ENCODE peak calls at places on chromosome 9, in five cellular contexts. S is tibial nerve, D is IMR-90, B is pancreas, C is cardiac muscle cell. O is an unnamed sample.
A peak's percentile ranks its signal among the peaks of the same experiment; 100 is the strongest.

GRCh38 chr9:19788614-19789271 is at the start of gene SLC24A2:
- DNase-seq in B (no peak), S (no peak), C (peak; percentile 19), D (no peak), O (no peak)

GRCh38 chr9:73780916-73781315 is 629.3 kb downstream of the ANXA1 start:
- DNase-seq in B (no peak), S (no peak), C (peak; percentile 93), D (no peak), O (no peak)

GRCh38 chr9:89145086-89145485 is 33.5 kb downstream of the SHC3 start:
- DNase-seq in C (peak; percentile 49), B (no peak), D (peak; percentile 26), S (no peak), O (no peak)

GRCh38 chr9:34956648-34957047 is 1.4 kb upstream of the PHF24 start:
- DNase-seq in B (no peak), D (no peak), S (no peak), C (no peak), O (no peak)

GRCh38 chr9:26219961-26220360 is 541.7 kb upstream of the TUSC1 start:
- DNase-seq in C (peak; percentile 20), S (no peak), B (no peak), D (no peak), O (no peak)

GRCh38 chr9:18778846-18779245 is 254.2 kb downstream of the SAXO1 start:
- DNase-seq in S (no peak), C (no peak), D (no peak), B (no peak), O (no peak)

GRCh38 chr9:128215491-128216404 is 12.6 kb downstream of the DNM1 start:
- DNase-seq in D (peak; percentile 84), B (peak; percentile 28), S (no peak), C (peak; percentile 75), O (no peak)

GRCh38 chr9:117516676-117517632 is 102.1 kb upstream of the ASTN2 start:
- DNase-seq in D (no peak), B (no peak), S (no peak), C (no peak), O (no peak)

GRCh38 chr9:70614786-70615565 is 200.5 kb upstream of the KLF9 start:
- DNase-seq in C (no peak), D (no peak), S (no peak), B (no peak), O (peak; percentile 49)

GRCh38 chr9:37529111-37529510 is 43.4 kb downstream of the POLR1E start:
- DNase-seq in D (no peak), S (no peak), B (no peak), C (no peak), O (no peak)

GRCh38 chr9:108776920-108777650 is 78.7 kb downstream of the ACTL7B start:
- DNase-seq in D (peak; percentile 19), B (no peak), C (peak; percentile 88), S (no peak), O (no peak)

GRCh38 chr9:12680341-12680740 is 12.8 kb upstream of the TYRP1 start:
- DNase-seq in S (no peak), B (no peak), C (peak; percentile 69), D (peak; percentile 55), O (no peak)

GRCh38 chr9:136328011-136328621 is 777 bp downstream of the GPSM1 start:
- DNase-seq in C (no peak), S (no peak), B (peak; percentile 60), D (no peak), O (no peak)

GRCh38 chr9:126722252-126722921 is 82.5 kb upstream of the ZBTB43 start:
- DNase-seq in C (peak; percentile 70), S (peak; percentile 59), B (peak; percentile 67), D (no peak), O (peak; percentile 76)

GRCh38 chr9:127773245-127773644 is 5.2 kb downstream of the SH2D3C start:
- DNase-seq in D (no peak), B (no peak), C (no peak), S (no peak), O (no peak)

GRCh38 chr9:17005085-17005484 is 129.8 kb upstream of the CNTLN start:
- DNase-seq in B (peak; percentile 43), D (peak; percentile 81), C (peak; percentile 86), S (no peak), O (peak; percentile 25)

GRCh38 chr9:35035851-35036701 is 36.3 kb downstream of the VCP start:
- DNase-seq in B (no peak), S (no peak), C (peak; percentile 92), D (peak; percentile 38), O (peak; percentile 73)

GRCh38 chr9:123784513-123784912 is 145.4 kb downstream of the DENND1A start:
- DNase-seq in S (no peak), C (peak; percentile 86), B (no peak), D (peak; percentile 91), O (no peak)

GRCh38 chr9:78574354-78575036 is 277.6 kb downstream of the PSAT1 start:
- DNase-seq in B (no peak), S (no peak), C (no peak), D (no peak), O (no peak)

GRCh38 chr9:34501372-34501771 is 21.4 kb downstream of the ENHO start:
- DNase-seq in D (no peak), S (no peak), C (no peak), B (no peak), O (no peak)

GRCh38 chr9:17660158-17660557 is 81.3 kb downstream of the SH3GL2 start:
- DNase-seq in C (no peak), B (no peak), D (no peak), S (no peak), O (no peak)

GRCh38 chr9:80061940-80062339 is 490.2 kb downstream of the TLE4 start:
- DNase-seq in D (peak; percentile 97), C (peak; percentile 27), B (no peak), S (peak; percentile 24), O (no peak)

GRCh38 chr9:21317956-21318923 is 13.1 kb upstream of the IFNA5 start:
- DNase-seq in B (peak; percentile 39), C (peak; percentile 70), S (peak; percentile 51), D (peak; percentile 50), O (peak; percentile 34)

GRCh38 chr9:135702002-135702721 is at the start of gene KCNT1:
- DNase-seq in D (peak; percentile 13), C (peak; percentile 55), B (peak; percentile 56), S (peak; percentile 36), O (peak; percentile 16)

GRCh38 chr9:82991684-82992083 is 71.3 kb downstream of the RASEF start:
- DNase-seq in S (peak; percentile 7), B (no peak), C (no peak), D (no peak), O (no peak)

GRCh38 chr9:119905706-119906105 is 536.5 kb upstream of the BRINP1 start:
- DNase-seq in C (no peak), B (no peak), D (no peak), S (no peak), O (no peak)

GRCh38 chr9:32500768-32501167 is 25.2 kb downstream of the RIGI start:
- DNase-seq in B (no peak), C (no peak), S (no peak), D (peak; percentile 46), O (no peak)

DNA sequence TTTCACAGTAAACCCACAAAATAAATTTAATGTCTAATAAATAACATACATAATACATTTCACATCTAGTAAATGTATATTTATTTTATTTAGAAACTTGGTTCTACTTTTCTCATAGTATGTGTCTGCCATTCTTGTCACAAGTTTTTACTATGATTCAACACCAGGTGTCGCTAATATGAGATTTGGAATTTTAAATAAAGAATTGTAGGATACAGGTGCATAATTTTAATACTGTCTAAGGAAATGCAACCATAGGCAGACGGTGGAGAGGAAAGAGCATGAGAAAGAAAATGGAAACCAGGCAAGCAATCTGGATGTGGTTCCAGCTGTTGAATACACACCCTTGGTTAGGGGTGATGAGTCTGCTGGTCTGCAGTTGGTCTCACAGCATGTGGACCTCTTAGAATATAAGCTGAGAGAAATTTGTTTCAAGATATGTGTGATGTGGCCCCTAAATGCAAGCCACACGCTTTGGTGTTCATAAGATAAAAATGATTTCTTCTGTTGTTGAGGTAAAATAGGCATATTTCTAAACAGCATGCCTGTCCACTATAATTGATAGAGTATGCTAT is 114.7 kb upstream of the TXNDC8 start:
- DNase-seq in B (no peak), C (peak; percentile 45), D (peak; percentile 15), S (no peak), O (no peak)
- TF ChIP-seq CTCF in B (no peak), C (peak; percentile 42), D (peak; percentile 39), S (peak; percentile 24), O (peak; percentile 65)

GRCh38 chr9:113622600-113623400 is 159.3 kb downstream of the RGS3 start:
- DNase-seq in D (peak; percentile 89), C (peak; percentile 76), S (no peak), B (peak; percentile 51), O (no peak)
- H3K4me1 ChIP-seq in D (peaks cover 29% of the 10 kb centered on the region), C (peaks cover 45% of the 10 kb centered on the region), S (peaks cover 45% of the 10 kb centered on the region), B (peaks cover 12% of the 10 kb centered on the region), O (peaks cover 59% of the 10 kb centered on the region)

GRCh38 chr9:132167192-132167591 is 5.3 kb downstream of the NTNG2 start:
- DNase-seq in B (no peak), S (no peak), C (no peak), D (peak; percentile 24), O (no peak)

GRCh38 chr9:132168851-132169250 is 7.0 kb downstream of the NTNG2 start:
- DNase-seq in B (no peak), D (no peak), C (no peak), S (no peak), O (no peak)

GRCh38 chr9:132164604-132165362 is 2.9 kb downstream of the NTNG2 start:
- DNase-seq in C (peak; percentile 89), B (peak; percentile 85), D (no peak), S (peak; percentile 66), O (no peak)

GRCh38 chr9:132168347-132168746 is 6.5 kb downstream of the NTNG2 start:
- DNase-seq in D (peak; percentile 52), S (no peak), B (peak; percentile 50), C (peak; percentile 64), O (peak; percentile 53)

GRCh38 chr9:132166599-132166998 is 4.7 kb downstream of the NTNG2 start:
- DNase-seq in B (no peak), D (no peak), S (no peak), C (no peak), O (no peak)
- TF ChIP-seq CTCF in B (no peak), D (peak; percentile 22), S (no peak), C (peak; percentile 32), O (no peak)

DNA sequence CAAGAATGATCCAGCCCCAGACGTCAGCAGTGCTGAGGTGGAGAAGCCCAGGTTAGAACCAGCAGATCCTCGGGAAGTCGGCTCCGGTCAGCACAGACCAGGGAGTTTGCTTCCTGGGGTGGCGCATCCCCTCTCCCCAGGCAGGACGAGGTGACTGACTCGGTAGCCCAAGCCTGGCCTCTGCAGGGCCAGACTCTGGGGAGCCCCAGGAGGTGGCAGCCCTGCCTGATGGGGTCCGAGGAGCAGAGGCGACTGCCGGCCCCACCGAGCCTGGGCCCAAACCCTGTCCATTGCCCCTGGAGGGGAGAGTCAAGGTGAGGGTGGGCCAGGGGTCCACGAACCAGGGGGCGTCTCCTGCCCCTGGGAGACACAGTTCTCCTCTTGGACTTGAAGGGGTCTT is 52.9 kb upstream of the SARDH start:
- DNase-seq in B (no peak), C (no peak), D (no peak), S (no peak), O (no peak)
- H3K4me1 ChIP-seq in B (no peaks in the 10 kb centered on the region), C (no peaks in the 10 kb centered on the region), D (peaks cover 2% of the 10 kb centered on the region), S (peaks cover 44% of the 10 kb centered on the region), O (peaks cover 32% of the 10 kb centered on the region)

O was measured in heart right ventricle.